ENCODE peak calls at places on chromosomes 2 and 18, in nine cellular contexts. B, L, Y, H, M, N, W, C and E are unnamed samples.

GRCh38 chr2:73084971-73085370 is 13.5 kb upstream of the SFXN5 start:
- DNase-seq in C (no peak), B (no peak), Y (no peak), W (no peak), L (no peak), M (no peak), H (no peak), N (no peak), E (no peak)

GRCh38 chr2:234594715-234595114 is 97.8 kb upstream of the ARL4C start:
- DNase-seq in M (no peak), H (no peak), C (no peak), N (no peak), Y (no peak), L (no peak), W (no peak), B (no peak), E (no peak)

GRCh38 chr2:169670215-169670651 is 24.0 kb downstream of the CFAP210 start:
- DNase-seq in M (no peak), L (no peak), B (no peak), N (no peak), C (peak), H (no peak), W (no peak), Y (no peak), E (no peak)

GRCh38 chr2:218642786-218643185 is 16.6 kb downstream of the ZNF142 start:
- DNase-seq in N (no peak), W (no peak), L (no peak), C (no peak), M (no peak), H (no peak), B (no peak), Y (no peak), E (no peak)

GRCh38 chr2:190468814-190469569 is 60.8 kb downstream of the MFSD6 start:
- DNase-seq in W (peak), B (peak), N (peak), L (peak), M (no peak), C (peak), H (no peak), Y (peak), E (peak)

GRCh38 chr18:47545613-47546012 is 294.2 kb upstream of the SKOR2 start:
- DNase-seq in H (no peak), C (no peak), B (no peak), L (no peak), N (no peak), W (no peak), Y (no peak), M (no peak), E (no peak)

GRCh38 chr18:62713651-62714247 is 1.6 kb upstream of the PHLPP1 start:
- DNase-seq in M (no peak), Y (no peak), B (no peak), H (peak), C (no peak), W (no peak), L (no peak), N (no peak), E (no peak)

GRCh38 chr18:54023471-54023870 is 201.0 kb downstream of the MBD2 start:
- DNase-seq in B (no peak), C (peak), M (no peak), Y (no peak), H (no peak), N (no peak), L (no peak), W (no peak), E (no peak)

GRCh38 chr2:149064365-149064841 is 25.9 kb downstream of the LYPD6B start:
- DNase-seq in M (no peak), C (no peak), N (no peak), Y (no peak), W (no peak), H (no peak), B (no peak), L (no peak), E (no peak)

GRCh38 chr2:45625824-45626223 is 14.8 kb upstream of the SRBD1 start:
- DNase-seq in L (no peak), W (no peak), H (no peak), Y (no peak), N (no peak), B (no peak), M (no peak), C (no peak), E (no peak)

GRCh38 chr2:127400897-127401756 is 13.4 kb upstream of the MAP3K2 start:
- DNase-seq in C (peak), M (no peak), B (no peak), L (peak), N (no peak), W (peak), H (peak), Y (no peak), E (no peak)

GRCh38 chr18:5106730-5107129 is 90.3 kb downstream of the AKAIN1 start:
- DNase-seq in W (no peak), L (no peak), C (no peak), H (no peak), Y (no peak), N (no peak), B (no peak), M (no peak), E (no peak)
- TF ChIP-seq CTCF in W (no peak), L (peak), C (peak), H (peak), Y (no peak), N (no peak), B (no peak), M (no peak), E (no peak)

GRCh38 chr2:219939647-219940046 is 312.2 kb downstream of the SLC4A3 start:
- DNase-seq in H (no peak), C (no peak), M (no peak), N (no peak), B (no peak), Y (no peak), L (no peak), W (no peak), E (no peak)
- H3K27ac ChIP-seq in H (no peak), C (no peak), M (no peak), N (no peak), B (no peak), Y (no peak), L (no peak), W (no peak), E (no peak)

GRCh38 chr2:54088191-54088634 is 27.2 kb upstream of the ACYP2 start:
- DNase-seq in M (no peak), L (no peak), B (no peak), W (no peak), N (no peak), C (no peak), H (no peak), Y (no peak), E (no peak)
- H3K4me3 ChIP-seq in M (no peak), L (no peak), B (no peak), W (no peak), N (no peak), C (no peak), H (no peak), Y (no peak), E (no peak)

GRCh38 chr2:120722603-120723421 is 12.9 kb upstream of the GLI2 start:
- DNase-seq in H (no peak), M (no peak), B (no peak), Y (no peak), W (peak), L (peak), N (no peak), C (no peak), E (peak)

GRCh38 chr2:120719471-120719870 is 16.2 kb upstream of the GLI2 start:
- DNase-seq in C (no peak), B (no peak), W (no peak), N (no peak), Y (no peak), L (no peak), M (no peak), H (no peak), E (no peak)

GRCh38 chr2:120722211-120722602 is 13.5 kb upstream of the GLI2 start:
- DNase-seq in M (no peak), W (peak), C (no peak), B (no peak), L (no peak), N (no peak), H (no peak), Y (no peak), E (no peak)

GRCh38 chr2:120720746-120721145 is 14.9 kb upstream of the GLI2 start:
- DNase-seq in M (no peak), W (peak), C (no peak), L (no peak), N (no peak), Y (no peak), B (no peak), H (no peak), E (no peak)

GRCh38 chr2:120720176-120720575 is 15.5 kb upstream of the GLI2 start:
- DNase-seq in C (no peak), B (no peak), N (no peak), W (peak), L (no peak), Y (no peak), H (no peak), M (no peak), E (no peak)
- TF ChIP-seq CTCF in C (no peak), B (no peak), N (no peak), W (no peak), L (no peak), Y (no peak), H (no peak), M (no peak), E (no peak)

DNA sequence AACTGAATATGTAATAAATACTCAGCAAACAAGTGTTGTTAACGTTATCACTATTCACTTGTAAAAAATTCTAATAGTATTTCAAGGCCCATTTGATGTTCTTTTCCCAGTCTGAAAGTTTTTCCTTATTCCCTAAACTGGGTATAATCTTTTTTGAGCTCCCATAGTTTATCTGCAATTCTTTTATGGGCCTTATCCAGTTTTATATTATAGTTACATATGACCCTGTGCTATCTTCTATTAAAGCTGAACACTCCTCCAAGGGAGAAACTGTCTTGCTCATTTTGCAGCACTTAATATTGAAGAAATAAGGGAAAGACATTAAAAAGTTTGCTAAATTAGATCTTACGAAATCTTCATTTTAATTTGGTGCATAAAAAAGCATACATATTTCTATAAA is 13.9 kb downstream of the PELI1 start:
- DNase-seq in B (no peak), N (no peak), M (no peak), Y (no peak), L (no peak), H (no peak), C (no peak), W (no peak), E (no peak)
- H3K27ac ChIP-seq in B (no peak), N (no peak), M (no peak), Y (no peak), L (no peak), H (no peak), C (no peak), W (no peak), E (no peak)

DNA sequence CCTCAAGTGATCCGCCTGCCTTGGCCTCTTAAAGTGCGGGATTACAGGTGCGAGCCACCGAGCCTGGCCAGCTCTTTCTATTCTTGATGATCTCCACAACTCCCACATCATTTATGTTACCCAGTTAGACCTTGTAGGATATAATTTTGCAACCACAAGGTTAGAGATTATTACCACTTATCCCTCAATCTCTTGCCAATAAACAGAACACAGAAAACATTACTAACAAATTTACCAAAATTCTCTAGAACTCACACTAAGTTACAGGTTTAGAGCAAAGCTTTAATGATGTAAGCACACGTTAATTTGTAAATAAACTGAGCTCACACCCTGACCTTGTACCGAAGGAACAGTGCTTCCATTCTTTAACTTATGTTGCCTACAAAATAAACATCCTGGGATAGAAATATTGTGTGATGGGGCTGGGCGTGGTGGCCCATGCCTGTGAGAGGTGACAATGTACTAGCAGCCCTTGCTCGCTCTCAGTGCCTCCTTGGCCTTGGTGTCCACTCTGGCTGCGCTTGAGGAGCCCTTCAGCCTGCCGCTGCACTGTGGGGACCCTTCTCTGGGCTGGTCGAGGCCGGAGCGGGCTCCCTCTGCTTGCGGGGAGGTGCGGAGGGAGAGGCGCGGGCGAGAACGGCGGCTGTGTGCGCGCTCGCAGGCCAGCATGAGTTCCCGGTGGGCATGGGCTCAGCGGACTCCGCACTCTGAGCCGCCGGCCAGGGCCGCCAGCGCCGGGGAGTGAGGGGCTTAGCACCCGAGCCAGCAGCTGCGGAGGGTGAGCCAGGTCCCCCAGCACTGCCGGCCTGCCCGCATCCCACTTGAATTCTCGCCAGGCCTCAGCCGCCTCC is 42.1 kb upstream of the ITSN2 start:
- DNase-seq in W (no peak), L (no peak), Y (no peak), N (no peak), C (no peak), B (no peak), M (no peak), H (peak), E (no peak)
- H3K4me3 ChIP-seq in W (peak), L (no peak), Y (no peak), N (peak), C (no peak), B (no peak), M (peak), H (peak), E (peak)

GRCh38 chr2:231926180-231926741 is at the start of gene NPPC:
- DNase-seq in N (peak), B (peak), H (peak), C (peak), W (peak), L (peak), Y (no peak), M (no peak), E (peak)
- TF ChIP-seq CTCF in N (no peak), B (peak), H (no peak), C (peak), W (no peak), L (peak), Y (no peak), M (peak), E (peak)

DNA sequence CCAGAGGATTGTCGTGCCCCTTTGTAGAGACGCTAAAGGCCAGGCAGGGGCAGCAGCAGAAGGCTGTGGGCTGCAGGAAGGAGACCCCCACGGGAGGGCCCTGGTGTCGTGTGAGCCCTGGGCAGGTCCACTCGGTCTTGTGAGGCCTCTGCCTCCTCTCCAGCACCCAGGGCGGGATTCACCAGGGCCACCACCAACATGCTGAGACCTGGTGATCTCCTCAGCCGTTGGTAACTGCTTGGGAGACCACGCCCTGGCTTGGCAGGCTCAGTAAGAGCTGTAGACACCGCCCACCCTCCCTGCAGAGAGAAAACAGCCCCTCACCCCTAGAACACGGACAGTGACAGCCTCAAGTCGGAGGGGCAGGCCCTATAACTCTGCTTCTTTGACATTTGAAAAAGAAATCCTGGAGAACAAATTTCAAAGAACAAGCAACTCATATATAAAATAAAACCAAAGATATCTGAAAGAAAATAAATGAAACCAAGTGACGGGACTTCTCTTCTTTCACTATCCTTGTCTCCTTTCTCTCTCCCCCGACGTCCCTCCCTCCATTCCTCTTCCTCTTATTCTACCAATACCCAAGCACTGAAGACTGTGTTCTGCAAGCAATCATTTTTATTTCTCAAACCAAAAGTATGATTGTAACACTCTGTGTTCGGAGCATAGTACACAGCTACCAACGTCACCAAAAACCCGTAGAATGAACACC is 21.0 kb downstream of the MBP start:
- DNase-seq in B (no peak), H (peak), W (no peak), Y (no peak), L (no peak), M (peak), C (peak), N (no peak), E (no peak)
- H3K27ac ChIP-seq in B (no peak), H (peak), W (peak), Y (peak), L (peak), M (peak), C (no peak), N (peak), E (no peak)